ENCODE peak calls at places on chromosomes 3 and 15, in seven cellular contexts. K is tibial artery, H is mesendoderm, A is heart right ventricle, T is caudate nucleus, X is right cardiac atrium, D is coronary artery. O is an unnamed sample.

GRCh38 chr15:38524156-38524555 is 40.5 kb downstream of the RASGRP1 start:
- DNase-seq in X (no peak), H (no peak), K (no peak), T (no peak), D (no peak), A (no peak), O (no peak)

GRCh38 chr3:66073464-66074141 is 34.9 kb upstream of the MAGI1 start:
- DNase-seq in D (no peak), X (no peak), H (no peak), A (no peak), T (no peak), K (no peak), O (no peak)

GRCh38 chr3:159733194-159733860 is 255.3 kb upstream of the IL12A start:
- DNase-seq in D (no peak), A (no peak), X (no peak), T (no peak), H (peak), K (no peak), O (no peak)

GRCh38 chr3:37221407-37221806 is 47.0 kb upstream of the LRRFIP2 start:
- DNase-seq in X (no peak), A (no peak), K (no peak), T (no peak), D (no peak), H (peak), O (no peak)

GRCh38 chr15:77858677-77859490 is 218.6 kb downstream of the TBC1D2B start:
- DNase-seq in X (no peak), A (no peak), D (no peak), H (no peak), K (no peak), T (no peak), O (no peak)

GRCh38 chr3:56957520-56957919 is 102.9 kb upstream of the SPATA12 start:
- DNase-seq in K (no peak), T (no peak), A (no peak), D (no peak), X (no peak), H (no peak), O (no peak)

GRCh38 chr3:66121288-66121687 is 82.6 kb upstream of the MAGI1 start:
- DNase-seq in K (no peak), D (no peak), X (no peak), T (no peak), H (no peak), A (no peak), O (no peak)

GRCh38 chr3:48466386-48467109 is 20.0 kb downstream of the ATRIP start:
- DNase-seq in D (no peak), A (peak), K (no peak), X (peak), H (no peak), T (no peak), O (no peak)

GRCh38 chr15:65326109-65326508 is 21.6 kb downstream of the RNU5B-1 start:
- DNase-seq in T (peak), X (peak), D (no peak), A (peak), K (no peak), H (peak), O (no peak)

GRCh38 chr3:47464603-47465002 is 11.1 kb downstream of the SCAP start:
- DNase-seq in K (no peak), D (no peak), X (no peak), A (no peak), T (no peak), H (no peak), O (no peak)

GRCh38 chr15:32994810-32995424 is 199.6 kb downstream of the FMN1 start:
- DNase-seq in T (no peak), A (no peak), D (no peak), X (no peak), H (peak), K (no peak), O (no peak)

GRCh38 chr3:162769559-162769958 is 1273.0 kb downstream of the OTOL1 start:
- DNase-seq in X (no peak), H (no peak), K (no peak), A (no peak), T (no peak), D (no peak), O (no peak)

GRCh38 chr15:101288905-101289513 is 6.0 kb downstream of the SNRPA1 start:
- DNase-seq in A (no peak), K (no peak), X (no peak), T (no peak), H (peak), D (no peak), O (no peak)

GRCh38 chr3:100438623-100438974 is 37.3 kb downstream of the LNP1 start:
- DNase-seq in D (no peak), K (no peak), H (peak), A (no peak), T (no peak), X (no peak), O (no peak)

GRCh38 chr15:77026501-77027110 is 31.7 kb downstream of the PSTPIP1 start:
- DNase-seq in K (peak), X (no peak), H (no peak), D (peak), T (no peak), A (no peak), O (no peak)

GRCh38 chr3:183513046-183513706 is 42.3 kb downstream of the KLHL6 start:
- DNase-seq in T (no peak), X (no peak), D (no peak), K (no peak), A (peak), H (no peak), O (no peak)

GRCh38 chr15:25066708-25067107 is 111.9 kb downstream of the SNRPN start:
- DNase-seq in H (no peak), T (no peak), A (no peak), D (no peak), K (no peak), X (no peak), O (no peak)

GRCh38 chr3:37751016-37751415 is 110.7 kb upstream of the CTDSPL start:
- DNase-seq in D (no peak), A (no peak), K (no peak), T (no peak), X (no peak), H (no peak), O (no peak)

GRCh38 chr3:77605865-77606264 is 566.0 kb downstream of the ROBO2 start:
- DNase-seq in T (no peak), A (no peak), H (no peak), D (no peak), K (no peak), X (no peak), O (no peak)

GRCh38 chr3:139935071-139935865 is at the start of gene CLSTN2:
- DNase-seq in D (no peak), T (peak), X (peak), A (peak), K (peak), H (peak), O (peak)

GRCh38 chr15:88382482-88382983 is 84.7 kb downstream of the MRPL46 start:
- DNase-seq in T (peak), H (no peak), D (no peak), K (no peak), A (no peak), X (no peak), O (no peak)

GRCh38 chr15:68256675-68257450 is 20.7 kb upstream of the FEM1B start:
- DNase-seq in K (peak), A (peak), H (peak), X (peak), T (peak), D (peak), O (peak)

GRCh38 chr3:128009952-128010846 is 42.0 kb upstream of the SEC61A1 start:
- DNase-seq in K (no peak), H (no peak), X (no peak), T (no peak), A (no peak), D (no peak), O (no peak)

GRCh38 chr3:184423567-184423966 is 43.7 kb downstream of the CHRD start:
- DNase-seq in D (no peak), H (peak), T (no peak), X (no peak), K (no peak), A (no peak), O (no peak)

GRCh38 chr15:55695432-55695831 is 47.5 kb downstream of the PRTG start:
- DNase-seq in X (peak), K (no peak), T (no peak), H (no peak), D (no peak), A (no peak), O (no peak)

GRCh38 chr15:43769584-43770228 is 7.1 kb downstream of the ELL3 start:
- DNase-seq in T (no peak), D (no peak), X (peak), A (peak), K (peak), H (peak), O (no peak)

GRCh38 chr3:156264771-156265170 is 144.4 kb downstream of the KCNAB1 start:
- DNase-seq in H (no peak), D (no peak), K (no peak), A (no peak), X (no peak), T (no peak), O (no peak)

GRCh38 chr3:183275418-183275817 is 22.4 kb downstream of the B3GNT5 start:
- DNase-seq in T (no peak), X (no peak), H (no peak), A (no peak), K (no peak), D (no peak), O (no peak)

GRCh38 chr3:98732239-98733054 is 30.7 kb upstream of the ST3GAL6 start:
- DNase-seq in H (peak), D (no peak), T (peak), A (peak), X (peak), K (peak), O (peak)

GRCh38 chr3:150733936-150734794 is 28.8 kb downstream of the SIAH2 start:
- DNase-seq in D (no peak), A (no peak), X (no peak), T (no peak), H (no peak), K (no peak), O (no peak)

GRCh38 chr3:4850211-4850927 is 128.9 kb upstream of the BHLHE40 start:
- DNase-seq in H (no peak), X (no peak), K (no peak), T (no peak), A (no peak), D (no peak), O (no peak)

GRCh38 chr15:39443659-39444219 is 137.1 kb upstream of the THBS1 start:
- DNase-seq in T (no peak), H (no peak), A (no peak), K (no peak), X (no peak), D (no peak), O (no peak)

GRCh38 chr3:195149292-195149691 is 121.7 kb downstream of the XXYLT1 start:
- DNase-seq in X (no peak), D (no peak), K (no peak), H (no peak), T (no peak), A (no peak), O (no peak)

GRCh38 chr3:195151402-195151801 is 119.6 kb downstream of the XXYLT1 start:
- DNase-seq in K (no peak), X (no peak), A (no peak), T (no peak), H (no peak), D (no peak), O (no peak)

GRCh38 chr3:195150194-195151118 is 120.5 kb downstream of the XXYLT1 start:
- DNase-seq in H (peak), T (no peak), X (peak), K (peak), D (peak), A (peak), O (peak)

GRCh38 chr3:195148553-195148952 is 122.4 kb downstream of the XXYLT1 start:
- DNase-seq in X (no peak), T (no peak), K (no peak), D (no peak), H (no peak), A (no peak), O (no peak)

DNA sequence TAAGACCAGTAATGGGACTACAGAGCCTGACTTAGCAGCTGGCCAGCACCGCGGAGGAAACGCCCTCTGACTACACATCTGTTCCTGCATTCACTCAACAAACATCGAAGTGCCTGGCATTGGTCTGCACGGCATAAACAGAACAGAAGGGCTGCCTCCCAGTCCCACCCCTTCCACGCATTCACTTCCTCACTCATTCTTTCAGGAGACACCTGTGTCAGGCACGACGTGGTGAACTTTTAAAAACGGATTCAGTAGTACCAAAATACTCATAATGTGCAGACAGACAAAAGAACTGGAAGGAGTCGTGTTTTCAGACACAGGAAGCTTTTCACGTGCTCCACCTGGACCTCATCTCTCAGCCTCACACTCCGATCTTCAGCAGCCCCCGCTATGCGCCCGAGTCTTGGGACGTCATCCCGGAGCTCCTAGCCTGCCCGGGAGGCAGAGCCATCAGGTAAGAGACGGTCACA is 123.3 kb downstream of the XXYLT1 start:
- DNase-seq in A (peak), T (no peak), H (no peak), X (no peak), K (no peak), D (no peak), O (no peak)
- H3K27ac ChIP-seq in A (peak), T (no peak), H (no peak), X (peak), K (no peak), D (no peak), O (no peak)

GRCh38 chr3:78831446-78831972 is 936.3 kb downstream of the ROBO1 start:
- DNase-seq in T (no peak), D (no peak), H (no peak), K (no peak), A (no peak), X (no peak), O (no peak)
- H3K27ac ChIP-seq in T (no peak), D (no peak), H (no peak), K (no peak), A (no peak), X (no peak), O (no peak)

GRCh38 chr15:52227456-52227855 is 36.3 kb upstream of the GNB5 start:
- DNase-seq in T (peak), A (peak), K (peak), D (no peak), X (peak), H (peak), O (peak)

GRCh38 chr15:52232327-52232726 is 41.1 kb upstream of the GNB5 start:
- DNase-seq in D (no peak), T (no peak), K (no peak), X (no peak), A (no peak), H (no peak), O (no peak)

GRCh38 chr15:52233405-52233804 is 42.2 kb upstream of the GNB5 start:
- DNase-seq in T (no peak), X (no peak), A (no peak), K (no peak), D (no peak), H (no peak), O (no peak)

GRCh38 chr15:52228928-52229327 is 37.7 kb upstream of the GNB5 start:
- DNase-seq in X (no peak), D (no peak), H (peak), T (no peak), A (no peak), K (no peak), O (no peak)

GRCh38 chr15:52230073-52230472 is 38.9 kb upstream of the GNB5 start:
- DNase-seq in A (no peak), K (no peak), X (no peak), D (no peak), H (no peak), T (no peak), O (no peak)
- H3K27ac ChIP-seq in A (no peak), K (no peak), X (no peak), D (no peak), H (no peak), T (no peak), O (no peak)

DNA sequence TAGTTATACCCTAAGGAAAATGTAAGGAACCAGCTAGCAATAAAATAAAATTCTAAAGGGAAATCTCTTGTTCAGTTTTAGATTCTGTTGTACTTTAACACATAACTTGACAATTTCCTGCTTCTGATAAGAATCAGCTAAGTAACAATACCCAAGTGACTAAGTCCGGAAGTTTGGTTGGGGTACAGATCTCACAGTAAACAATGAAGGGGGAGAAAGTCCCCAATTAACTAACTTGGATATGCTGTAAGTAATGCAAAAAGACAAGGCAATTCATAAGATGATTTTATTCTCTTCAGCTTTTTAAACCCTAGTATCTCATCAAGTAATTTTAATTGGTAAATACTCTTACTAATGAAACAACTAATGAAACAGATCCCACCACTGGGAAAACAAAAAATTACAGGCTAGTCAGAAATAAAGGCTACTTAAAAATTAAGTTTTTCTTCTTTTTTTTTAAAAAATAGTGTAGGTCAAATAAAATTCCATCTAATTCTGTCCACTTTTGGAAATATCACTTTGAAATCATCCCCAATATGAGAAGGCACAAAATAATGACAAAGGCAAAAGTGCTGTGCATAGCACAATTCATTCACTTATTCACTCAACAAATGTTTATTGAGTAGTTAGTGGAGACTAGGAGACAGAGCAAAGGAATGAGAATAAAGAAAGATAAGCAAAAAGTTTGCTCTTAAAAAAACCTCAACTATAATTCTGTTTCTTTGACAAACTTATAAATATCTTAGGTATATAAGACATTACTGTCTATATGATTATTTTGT is 37.8 kb upstream of the IL20RB start:
- DNase-seq in X (no peak), T (no peak), H (peak), D (no peak), K (no peak), A (no peak), O (no peak)
- H3K27ac ChIP-seq in X (no peak), T (no peak), H (no peak), D (no peak), K (no peak), A (peak), O (no peak)

DNA sequence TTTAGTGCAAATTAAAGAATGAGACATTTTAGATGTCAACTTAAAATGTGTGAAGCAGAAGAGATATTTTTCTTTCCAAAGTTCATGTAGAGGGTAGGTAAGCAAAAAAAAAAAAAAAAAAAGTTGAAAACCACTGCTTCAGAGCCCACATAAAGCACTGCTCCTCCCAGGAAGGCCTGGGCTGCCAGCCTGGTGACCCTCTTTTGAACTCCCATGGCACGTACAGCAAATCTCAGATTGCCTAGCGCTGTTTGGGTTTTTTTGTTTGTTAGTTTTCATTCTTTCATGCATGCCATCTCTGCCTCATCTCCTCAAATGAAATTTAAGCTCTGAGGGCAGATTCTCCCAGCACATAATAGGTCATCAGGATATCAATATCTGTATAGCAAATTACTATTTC is 120.1 kb downstream of the SRGAP3 start:
- DNase-seq in D (no peak), H (no peak), A (no peak), X (no peak), T (no peak), K (no peak), O (no peak)
- H3K27ac ChIP-seq in D (no peak), H (no peak), A (no peak), X (no peak), T (no peak), K (no peak), O (no peak)

GRCh38 chr3:29950232-29950631 is 656.2 kb upstream of the TGFBR2 start:
- DNase-seq in A (no peak), T (no peak), K (no peak), H (no peak), X (no peak), D (no peak), O (no peak)

GRCh38 chr3:29949131-29949530 is 657.3 kb upstream of the TGFBR2 start:
- DNase-seq in X (no peak), D (no peak), T (no peak), A (no peak), K (no peak), H (no peak), O (no peak)
- H3K27ac ChIP-seq in X (no peak), D (no peak), T (no peak), A (no peak), K (no peak), H (no peak), O (no peak)

DNA sequence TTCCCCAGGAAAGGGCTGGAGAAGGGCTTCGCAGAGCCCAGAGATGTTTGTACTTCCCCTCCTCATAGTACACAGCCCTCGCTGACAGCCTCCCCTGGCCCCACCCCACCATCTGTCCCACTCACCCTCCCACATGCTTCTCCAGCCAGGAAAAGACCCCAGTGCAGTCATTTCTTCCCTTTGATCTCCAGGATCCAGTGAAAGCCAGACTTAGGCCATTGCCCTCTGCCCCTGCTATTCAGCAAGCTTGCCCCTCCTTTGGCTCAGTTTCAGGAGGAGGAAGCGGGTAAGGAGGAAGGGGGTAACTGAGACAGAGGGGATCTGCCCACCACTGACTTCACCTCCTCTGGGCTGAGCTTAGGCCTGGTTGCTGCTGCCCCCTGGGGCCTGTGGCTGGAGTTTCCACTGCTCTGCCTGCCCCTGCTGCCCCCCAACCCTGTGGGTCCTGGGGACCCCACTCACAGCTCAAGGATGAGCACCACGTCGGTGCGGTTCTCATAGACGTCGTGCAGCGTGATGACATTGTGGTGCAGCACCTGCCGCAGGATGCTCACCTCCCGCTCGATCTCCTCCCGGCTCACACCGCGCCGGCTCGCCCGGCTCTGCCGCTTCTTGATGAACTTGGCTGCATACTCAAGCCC is 63.1 kb downstream of the DAPK2 start:
- DNase-seq in A (no peak), H (peak), D (no peak), X (no peak), K (no peak), T (no peak), O (no peak)
- H3K27ac ChIP-seq in A (peak), H (no peak), D (no peak), X (peak), K (no peak), T (no peak), O (no peak)